ENCODE peak calls at places on chromosomes 11 and 22, in seven cellular contexts. One of them, this sample, is unnamed.
A peak's percentile ranks its signal among the peaks of the same experiment; 100 is the strongest.

GRCh38 chr11:57742087-57742452 is 779 bp downstream of the SELENOH start:
- DNase-seq in CD4-positive, CD25-positive, alpha-beta regulatory T cell: no peak
- DNase-seq in cardiac muscle cell: no peak
- DNase-seq in neural progenitor cell: no peak
- DNase-seq in CD8-positive, alpha-beta memory T cell: no peak
- DNase-seq in lung: no peak
- DNase-seq in effector memory CD4-positive, alpha-beta T cell: no peak
- DNase-seq in this sample: no peak

GRCh38 chr11:94747136-94748110 is 20.7 kb upstream of the AMOTL1 start:
- DNase-seq in CD4-positive, CD25-positive, alpha-beta regulatory T cell: no peak
- DNase-seq in CD8-positive, alpha-beta memory T cell: no peak
- DNase-seq in cardiac muscle cell: no peak
- DNase-seq in lung: no peak
- DNase-seq in effector memory CD4-positive, alpha-beta T cell: no peak
- DNase-seq in neural progenitor cell: no peak
- DNase-seq in this sample: no peak

GRCh38 chr11:125569913-125570621 is 790 bp downstream of the EI24 start:
- DNase-seq in neural progenitor cell: peak; percentile 12
- DNase-seq in cardiac muscle cell: no peak
- DNase-seq in lung: no peak
- DNase-seq in effector memory CD4-positive, alpha-beta T cell: no peak
- DNase-seq in CD4-positive, CD25-positive, alpha-beta regulatory T cell: peak; percentile 58
- DNase-seq in CD8-positive, alpha-beta memory T cell: no peak
- DNase-seq in this sample: no peak

GRCh38 chr11:75428989-75429640 is 3.9 kb downstream of the KLHL35 start:
- DNase-seq in CD8-positive, alpha-beta memory T cell: no peak
- DNase-seq in lung: no peak
- DNase-seq in CD4-positive, CD25-positive, alpha-beta regulatory T cell: no peak
- DNase-seq in neural progenitor cell: no peak
- DNase-seq in effector memory CD4-positive, alpha-beta T cell: no peak
- DNase-seq in cardiac muscle cell: no peak
- DNase-seq in this sample: no peak

GRCh38 chr11:122681731-122682130 is 26.2 kb downstream of the UBASH3B start:
- DNase-seq in CD4-positive, CD25-positive, alpha-beta regulatory T cell: no peak
- DNase-seq in CD8-positive, alpha-beta memory T cell: no peak
- DNase-seq in neural progenitor cell: no peak
- DNase-seq in effector memory CD4-positive, alpha-beta T cell: no peak
- DNase-seq in cardiac muscle cell: no peak
- DNase-seq in lung: no peak
- DNase-seq in this sample: no peak

GRCh38 chr22:41532908-41533825 is 11.1 kb downstream of the POLR3H start:
- DNase-seq in lung: peak; percentile 62
- DNase-seq in cardiac muscle cell: peak; percentile 70
- DNase-seq in neural progenitor cell: peak; percentile 86
- DNase-seq in CD4-positive, CD25-positive, alpha-beta regulatory T cell: peak; percentile 68
- DNase-seq in CD8-positive, alpha-beta memory T cell: peak; percentile 58
- DNase-seq in effector memory CD4-positive, alpha-beta T cell: peak; percentile 56
- DNase-seq in this sample: peak; percentile 91

GRCh38 chr11:126341760-126342161 is 13.7 kb upstream of the ST3GAL4 start:
- DNase-seq in cardiac muscle cell: peak; percentile 71
- DNase-seq in effector memory CD4-positive, alpha-beta T cell: no peak
- DNase-seq in CD8-positive, alpha-beta memory T cell: no peak
- DNase-seq in CD4-positive, CD25-positive, alpha-beta regulatory T cell: no peak
- DNase-seq in neural progenitor cell: no peak
- DNase-seq in lung: no peak
- DNase-seq in this sample: no peak

GRCh38 chr11:122099345-122100045 is 16.5 kb downstream of the BLID start:
- DNase-seq in effector memory CD4-positive, alpha-beta T cell: no peak
- DNase-seq in neural progenitor cell: no peak
- DNase-seq in cardiac muscle cell: peak; percentile 73
- DNase-seq in CD4-positive, CD25-positive, alpha-beta regulatory T cell: no peak
- DNase-seq in lung: no peak
- DNase-seq in CD8-positive, alpha-beta memory T cell: no peak
- DNase-seq in this sample: no peak

GRCh38 chr11:118953265-118953664 is 2.8 kb upstream of the UPK2 start:
- DNase-seq in cardiac muscle cell: peak; percentile 23
- DNase-seq in CD8-positive, alpha-beta memory T cell: no peak
- DNase-seq in CD4-positive, CD25-positive, alpha-beta regulatory T cell: no peak
- DNase-seq in effector memory CD4-positive, alpha-beta T cell: no peak
- DNase-seq in lung: no peak
- DNase-seq in neural progenitor cell: peak; percentile 94
- DNase-seq in this sample: no peak

GRCh38 chr11:2519517-2519878 is 74.7 kb downstream of the KCNQ1 start:
- DNase-seq in CD8-positive, alpha-beta memory T cell: no peak
- DNase-seq in cardiac muscle cell: no peak
- DNase-seq in lung: no peak
- DNase-seq in CD4-positive, CD25-positive, alpha-beta regulatory T cell: no peak
- DNase-seq in effector memory CD4-positive, alpha-beta T cell: no peak
- DNase-seq in neural progenitor cell: no peak
- DNase-seq in this sample: no peak

GRCh38 chr11:18322818-18323570 is 627 bp downstream of the GTF2H1 start:
- DNase-seq in CD4-positive, CD25-positive, alpha-beta regulatory T cell: peak; percentile 34
- DNase-seq in effector memory CD4-positive, alpha-beta T cell: no peak
- DNase-seq in cardiac muscle cell: no peak
- DNase-seq in neural progenitor cell: peak; percentile 29
- DNase-seq in lung: no peak
- DNase-seq in CD8-positive, alpha-beta memory T cell: no peak
- DNase-seq in this sample: no peak

GRCh38 chr11:46202149-46202548 is 75.3 kb upstream of the CREB3L1 start:
- DNase-seq in neural progenitor cell: peak; percentile 58
- DNase-seq in CD4-positive, CD25-positive, alpha-beta regulatory T cell: no peak
- DNase-seq in lung: no peak
- DNase-seq in cardiac muscle cell: no peak
- DNase-seq in CD8-positive, alpha-beta memory T cell: no peak
- DNase-seq in effector memory CD4-positive, alpha-beta T cell: no peak
- DNase-seq in this sample: no peak

GRCh38 chr22:27438271-27438980 is 363.1 kb downstream of the MN1 start:
- DNase-seq in effector memory CD4-positive, alpha-beta T cell: no peak
- DNase-seq in CD4-positive, CD25-positive, alpha-beta regulatory T cell: no peak
- DNase-seq in cardiac muscle cell: peak; percentile 63
- DNase-seq in neural progenitor cell: peak; percentile 92
- DNase-seq in CD8-positive, alpha-beta memory T cell: no peak
- DNase-seq in lung: no peak
- DNase-seq in this sample: peak; percentile 79

GRCh38 chr11:122808494-122808893 is 29.8 kb upstream of the CRTAM start:
- DNase-seq in cardiac muscle cell: peak; percentile 78
- DNase-seq in CD4-positive, CD25-positive, alpha-beta regulatory T cell: no peak
- DNase-seq in CD8-positive, alpha-beta memory T cell: no peak
- DNase-seq in neural progenitor cell: no peak
- DNase-seq in effector memory CD4-positive, alpha-beta T cell: no peak
- DNase-seq in lung: no peak
- DNase-seq in this sample: no peak

GRCh38 chr11:15195454-15196200 is 80.9 kb downstream of the INSC start:
- DNase-seq in lung: no peak
- DNase-seq in cardiac muscle cell: no peak
- DNase-seq in effector memory CD4-positive, alpha-beta T cell: no peak
- DNase-seq in CD4-positive, CD25-positive, alpha-beta regulatory T cell: no peak
- DNase-seq in CD8-positive, alpha-beta memory T cell: no peak
- DNase-seq in neural progenitor cell: no peak
- DNase-seq in this sample: no peak

GRCh38 chr11:128690746-128691091 is 3.2 kb upstream of the FLI1 start:
- DNase-seq in lung: no peak
- DNase-seq in neural progenitor cell: peak; percentile 30
- DNase-seq in CD8-positive, alpha-beta memory T cell: no peak
- DNase-seq in cardiac muscle cell: no peak
- DNase-seq in effector memory CD4-positive, alpha-beta T cell: no peak
- DNase-seq in CD4-positive, CD25-positive, alpha-beta regulatory T cell: no peak
- DNase-seq in this sample: peak; percentile 38

GRCh38 chr11:66477256-66478201 is 2.7 kb upstream of the DPP3 start:
- DNase-seq in cardiac muscle cell: no peak
- DNase-seq in neural progenitor cell: no peak
- DNase-seq in effector memory CD4-positive, alpha-beta T cell: no peak
- DNase-seq in lung: no peak
- DNase-seq in CD8-positive, alpha-beta memory T cell: no peak
- DNase-seq in CD4-positive, CD25-positive, alpha-beta regulatory T cell: no peak
- DNase-seq in this sample: no peak

GRCh38 chr11:63599211-63600122 is 14.8 kb downstream of the PLAAT3 start:
- DNase-seq in CD8-positive, alpha-beta memory T cell: no peak
- DNase-seq in lung: no peak
- DNase-seq in CD4-positive, CD25-positive, alpha-beta regulatory T cell: no peak
- DNase-seq in neural progenitor cell: no peak
- DNase-seq in effector memory CD4-positive, alpha-beta T cell: no peak
- DNase-seq in cardiac muscle cell: peak; percentile 59
- DNase-seq in this sample: no peak

GRCh38 chr11:88042238-88043032 is 132.8 kb downstream of the RAB38 start:
- DNase-seq in CD8-positive, alpha-beta memory T cell: no peak
- DNase-seq in effector memory CD4-positive, alpha-beta T cell: no peak
- DNase-seq in CD4-positive, CD25-positive, alpha-beta regulatory T cell: no peak
- DNase-seq in neural progenitor cell: no peak
- DNase-seq in cardiac muscle cell: no peak
- DNase-seq in lung: no peak
- DNase-seq in this sample: no peak

GRCh38 chr11:118560806-118561205 is 4.9 kb downstream of the IFT46 start:
- DNase-seq in lung: no peak
- DNase-seq in cardiac muscle cell: no peak
- DNase-seq in effector memory CD4-positive, alpha-beta T cell: no peak
- DNase-seq in CD8-positive, alpha-beta memory T cell: no peak
- DNase-seq in CD4-positive, CD25-positive, alpha-beta regulatory T cell: no peak
- DNase-seq in neural progenitor cell: no peak
- DNase-seq in this sample: no peak

GRCh38 chr11:121249039-121249663 is 43.4 kb upstream of the SC5D start:
- DNase-seq in cardiac muscle cell: peak; percentile 56
- DNase-seq in neural progenitor cell: peak; percentile 51
- DNase-seq in effector memory CD4-positive, alpha-beta T cell: no peak
- DNase-seq in lung: no peak
- DNase-seq in CD8-positive, alpha-beta memory T cell: no peak
- DNase-seq in CD4-positive, CD25-positive, alpha-beta regulatory T cell: peak; percentile 47
- DNase-seq in this sample: no peak

GRCh38 chr22:40463727-40464126 is 93.3 kb downstream of the SGSM3 start:
- DNase-seq in CD4-positive, CD25-positive, alpha-beta regulatory T cell: peak; percentile 85
- DNase-seq in effector memory CD4-positive, alpha-beta T cell: no peak
- DNase-seq in neural progenitor cell: no peak
- DNase-seq in lung: no peak
- DNase-seq in cardiac muscle cell: no peak
- DNase-seq in CD8-positive, alpha-beta memory T cell: no peak
- DNase-seq in this sample: no peak

GRCh38 chr11:43035011-43035564 is 276.7 kb upstream of the API5 start:
- DNase-seq in neural progenitor cell: no peak
- DNase-seq in cardiac muscle cell: no peak
- DNase-seq in CD4-positive, CD25-positive, alpha-beta regulatory T cell: no peak
- DNase-seq in lung: no peak
- DNase-seq in CD8-positive, alpha-beta memory T cell: no peak
- DNase-seq in effector memory CD4-positive, alpha-beta T cell: no peak
- DNase-seq in this sample: no peak

GRCh38 chr11:130076774-130077481 is 7.2 kb downstream of the APLP2 start:
- DNase-seq in CD4-positive, CD25-positive, alpha-beta regulatory T cell: no peak
- DNase-seq in effector memory CD4-positive, alpha-beta T cell: no peak
- DNase-seq in neural progenitor cell: peak; percentile 24
- DNase-seq in CD8-positive, alpha-beta memory T cell: no peak
- DNase-seq in cardiac muscle cell: no peak
- DNase-seq in lung: no peak
- DNase-seq in this sample: no peak

GRCh38 chr11:75639752-75640151 is 29.1 kb downstream of the MAP6 start:
- DNase-seq in lung: peak; percentile 78
- DNase-seq in cardiac muscle cell: peak; percentile 80
- DNase-seq in CD8-positive, alpha-beta memory T cell: no peak
- DNase-seq in effector memory CD4-positive, alpha-beta T cell: no peak
- DNase-seq in neural progenitor cell: peak; percentile 47
- DNase-seq in CD4-positive, CD25-positive, alpha-beta regulatory T cell: no peak
- DNase-seq in this sample: peak; percentile 94

GRCh38 chr22:49525776-49526535 is 301.7 kb downstream of the BRD1 start:
- DNase-seq in lung: no peak
- DNase-seq in neural progenitor cell: no peak
- DNase-seq in effector memory CD4-positive, alpha-beta T cell: no peak
- DNase-seq in CD4-positive, CD25-positive, alpha-beta regulatory T cell: no peak
- DNase-seq in cardiac muscle cell: no peak
- DNase-seq in CD8-positive, alpha-beta memory T cell: no peak
- DNase-seq in this sample: no peak

GRCh38 chr22:17913705-17914282 is 110.6 kb downstream of the MICAL3 start:
- DNase-seq in lung: no peak
- DNase-seq in neural progenitor cell: no peak
- DNase-seq in cardiac muscle cell: no peak
- DNase-seq in CD4-positive, CD25-positive, alpha-beta regulatory T cell: no peak
- DNase-seq in CD8-positive, alpha-beta memory T cell: no peak
- DNase-seq in effector memory CD4-positive, alpha-beta T cell: no peak
- DNase-seq in this sample: no peak
- H3K27ac ChIP-seq in lung: no peak overlapping the region
- H3K27ac ChIP-seq in neural progenitor cell: no peak overlapping the region
- H3K27ac ChIP-seq in cardiac muscle cell: peak overlapping the region; percentile 97
- H3K27ac ChIP-seq in CD4-positive, CD25-positive, alpha-beta regulatory T cell: no peak overlapping the region
- H3K27ac ChIP-seq in CD8-positive, alpha-beta memory T cell: no peak overlapping the region
- H3K27ac ChIP-seq in effector memory CD4-positive, alpha-beta T cell: no peak overlapping the region
- H3K27ac ChIP-seq in this sample: peak overlapping the region; percentile 96

GRCh38 chr11:22256876-22257275 is 64.0 kb downstream of the ANO5 start:
- DNase-seq in CD8-positive, alpha-beta memory T cell: no peak
- DNase-seq in effector memory CD4-positive, alpha-beta T cell: no peak
- DNase-seq in CD4-positive, CD25-positive, alpha-beta regulatory T cell: no peak
- DNase-seq in cardiac muscle cell: no peak
- DNase-seq in lung: no peak
- DNase-seq in neural progenitor cell: no peak
- DNase-seq in this sample: no peak
- H3K4me1 ChIP-seq in CD8-positive, alpha-beta memory T cell: no peaks in the 10 kb centered on the region
- H3K4me1 ChIP-seq in effector memory CD4-positive, alpha-beta T cell: no peaks in the 10 kb centered on the region
- H3K4me1 ChIP-seq in CD4-positive, CD25-positive, alpha-beta regulatory T cell: no peaks in the 10 kb centered on the region
- H3K4me1 ChIP-seq in cardiac muscle cell: no peaks in the 10 kb centered on the region
- H3K4me1 ChIP-seq in lung: no peaks in the 10 kb centered on the region
- H3K4me1 ChIP-seq in neural progenitor cell: no peaks in the 10 kb centered on the region
- H3K4me1 ChIP-seq in this sample: no peaks in the 10 kb centered on the region

GRCh38 chr22:47787501-47788227 is 1025.2 kb downstream of the TBC1D22A start:
- DNase-seq in cardiac muscle cell: no peak
- DNase-seq in CD8-positive, alpha-beta memory T cell: no peak
- DNase-seq in effector memory CD4-positive, alpha-beta T cell: no peak
- DNase-seq in lung: peak; percentile 17
- DNase-seq in CD4-positive, CD25-positive, alpha-beta regulatory T cell: no peak
- DNase-seq in neural progenitor cell: no peak
- DNase-seq in this sample: no peak
- H3K9me3 ChIP-seq in cardiac muscle cell: no peaks in the 10 kb centered on the region
- H3K9me3 ChIP-seq in CD8-positive, alpha-beta memory T cell: no peaks in the 10 kb centered on the region
- H3K9me3 ChIP-seq in effector memory CD4-positive, alpha-beta T cell: no peaks in the 10 kb centered on the region
- H3K9me3 ChIP-seq in lung: no peaks in the 10 kb centered on the region
- H3K9me3 ChIP-seq in CD4-positive, CD25-positive, alpha-beta regulatory T cell: peaks cover 3% of the 10 kb centered on the region
- H3K9me3 ChIP-seq in neural progenitor cell: no peaks in the 10 kb centered on the region
- H3K9me3 ChIP-seq in this sample: peaks cover 2% of the 10 kb centered on the region

GRCh38 chr11:86914836-86915519 is 40.2 kb downstream of the FZD4 start:
- DNase-seq in cardiac muscle cell: no peak
- DNase-seq in effector memory CD4-positive, alpha-beta T cell: no peak
- DNase-seq in lung: no peak
- DNase-seq in CD8-positive, alpha-beta memory T cell: no peak
- DNase-seq in CD4-positive, CD25-positive, alpha-beta regulatory T cell: no peak
- DNase-seq in neural progenitor cell: no peak
- DNase-seq in this sample: no peak

GRCh38 chr11:86917577-86917976 is 37.6 kb downstream of the FZD4 start:
- DNase-seq in CD8-positive, alpha-beta memory T cell: no peak
- DNase-seq in cardiac muscle cell: no peak
- DNase-seq in effector memory CD4-positive, alpha-beta T cell: no peak
- DNase-seq in neural progenitor cell: no peak
- DNase-seq in lung: no peak
- DNase-seq in CD4-positive, CD25-positive, alpha-beta regulatory T cell: no peak
- DNase-seq in this sample: no peak

GRCh38 chr11:86918943-86919342 is 36.3 kb downstream of the FZD4 start:
- DNase-seq in lung: no peak
- DNase-seq in neural progenitor cell: no peak
- DNase-seq in CD4-positive, CD25-positive, alpha-beta regulatory T cell: no peak
- DNase-seq in effector memory CD4-positive, alpha-beta T cell: no peak
- DNase-seq in cardiac muscle cell: peak; percentile 44
- DNase-seq in CD8-positive, alpha-beta memory T cell: no peak
- DNase-seq in this sample: no peak

GRCh38 chr11:86919557-86920210 is 35.5 kb downstream of the FZD4 start:
- DNase-seq in effector memory CD4-positive, alpha-beta T cell: no peak
- DNase-seq in CD8-positive, alpha-beta memory T cell: no peak
- DNase-seq in cardiac muscle cell: peak; percentile 89
- DNase-seq in CD4-positive, CD25-positive, alpha-beta regulatory T cell: peak; percentile 67
- DNase-seq in lung: no peak
- DNase-seq in neural progenitor cell: peak; percentile 75
- DNase-seq in this sample: no peak

GRCh38 chr11:86916330-86916729 is 38.9 kb downstream of the FZD4 start:
- DNase-seq in cardiac muscle cell: peak; percentile 80
- DNase-seq in CD4-positive, CD25-positive, alpha-beta regulatory T cell: peak; percentile 58
- DNase-seq in neural progenitor cell: no peak
- DNase-seq in lung: no peak
- DNase-seq in CD8-positive, alpha-beta memory T cell: no peak
- DNase-seq in effector memory CD4-positive, alpha-beta T cell: no peak
- DNase-seq in this sample: no peak
- H3K27ac ChIP-seq in cardiac muscle cell: no peak overlapping the region
- H3K27ac ChIP-seq in CD4-positive, CD25-positive, alpha-beta regulatory T cell: no peak overlapping the region
- H3K27ac ChIP-seq in neural progenitor cell: no peak overlapping the region
- H3K27ac ChIP-seq in lung: peak overlapping the region; percentile 79
- H3K27ac ChIP-seq in CD8-positive, alpha-beta memory T cell: no peak overlapping the region
- H3K27ac ChIP-seq in effector memory CD4-positive, alpha-beta T cell: no peak overlapping the region
- H3K27ac ChIP-seq in this sample: peak overlapping the region; percentile 71

This sample was measured in right cardiac atrium.